ENCODE peak calls at places on chromosomes 12 and 14, in six cellular contexts. O is T-helper 2 cell, R is HT1080, P is progenitor cell of endocrine pancreas, C is LoVo, F is fibroblast of pulmonary artery. V is an unnamed sample.

GRCh38 chr14:76191297-76191696 is 39.6 kb downstream of the GPATCH2L start:
- DNase-seq in R (no peak), F (no peak), P (no peak), C (no peak), O (no peak), V (peak; percentile 70)

GRCh38 chr12:104604070-104604994 is 147.6 kb downstream of the CHST11 start:
- DNase-seq in F (peak; percentile 99), O (no peak), R (peak; percentile 98), P (no peak), C (peak; percentile 72), V (peak; percentile 75)

GRCh38 chr12:58416211-58416610 is 474.8 kb downstream of the ATP23 start:
- DNase-seq in C (no peak), R (peak; percentile 60), O (no peak), F (peak; percentile 71), P (no peak), V (no peak)

GRCh38 chr12:81727387-81727786 is 31.8 kb downstream of the PPFIA2 start:
- DNase-seq in O (no peak), F (no peak), R (no peak), C (no peak), P (no peak), V (no peak)

GRCh38 chr12:46659032-46659703 is 166.6 kb downstream of the SLC38A4 start:
- DNase-seq in C (no peak), P (no peak), F (peak; percentile 22), R (no peak), O (no peak), V (no peak)

GRCh38 chr14:85531594-85532391 is 1.8 kb downstream of the FLRT2 start:
- DNase-seq in O (no peak), P (peak; percentile 15), C (no peak), F (peak; percentile 88), R (peak; percentile 7), V (peak; percentile 69)

GRCh38 chr14:95545769-95546168 is 10.9 kb downstream of the GLRX5 start:
- DNase-seq in R (peak; percentile 90), O (no peak), P (no peak), C (peak; percentile 37), F (peak; percentile 84), V (no peak)

GRCh38 chr12:105204916-105205315 is 31.1 kb downstream of the APPL2 start:
- DNase-seq in R (peak; percentile 87), C (no peak), F (peak; percentile 68), P (no peak), O (no peak), V (no peak)

GRCh38 chr12:7512528-7512927 is 9.0 kb upstream of the CD163 start:
- DNase-seq in F (peak; percentile 46), C (peak; percentile 59), O (no peak), P (no peak), R (peak; percentile 91), V (peak; percentile 2)

GRCh38 chr14:69064596-69064995 is 85.5 kb upstream of the ACTN1 start:
- DNase-seq in R (no peak), C (no peak), P (no peak), O (no peak), F (no peak), V (no peak)

GRCh38 chr14:71244341-71244740 is 337.1 kb downstream of the PCNX1 start:
- DNase-seq in R (no peak), C (no peak), F (peak; percentile 71), O (no peak), P (no peak), V (no peak)

GRCh38 chr12:6167327-6168280 is 32.6 kb upstream of the CD9 start:
- DNase-seq in P (no peak), R (peak; percentile 98), F (peak; percentile 98), O (no peak), C (peak; percentile 86), V (no peak)

GRCh38 chr14:50062438-50063039 is 53.8 kb downstream of the VCPKMT start:
- DNase-seq in P (no peak), C (peak; percentile 69), R (peak; percentile 93), O (no peak), F (peak; percentile 73), V (no peak)

GRCh38 chr12:89701606-89702206 is 6.9 kb downstream of the ATP2B1 start:
- DNase-seq in F (no peak), O (no peak), P (no peak), C (no peak), R (no peak), V (no peak)

GRCh38 chr12:26636710-26637328 is 196.2 kb downstream of the ITPR2 start:
- DNase-seq in C (no peak), P (no peak), F (peak; percentile 73), O (no peak), R (peak; percentile 78), V (no peak)

GRCh38 chr14:99789581-99789980 is 3.6 kb upstream of the EML1 start:
- DNase-seq in C (no peak), P (no peak), F (no peak), R (no peak), O (no peak), V (no peak)

GRCh38 chr14:71320734-71321555 is 413.7 kb downstream of the PCNX1 start:
- DNase-seq in P (peak; percentile 46), F (peak; percentile 67), R (peak; percentile 28), C (peak; percentile 49), O (peak; percentile 34), V (peak; percentile 54)

GRCh38 chr14:49687942-49688700 is at the start of gene POLE2:
- DNase-seq in O (peak; percentile 50), C (peak; percentile 83), F (peak; percentile 67), P (peak; percentile 67), R (peak; percentile 44), V (peak; percentile 76)

GRCh38 chr12:124434951-124435805 is 132.2 kb downstream of the NCOR2 start:
- DNase-seq in R (no peak), O (no peak), C (no peak), P (no peak), F (no peak), V (no peak)

GRCh38 chr12:559907-560455 is 100.2 kb downstream of the B4GALNT3 start:
- DNase-seq in F (no peak), P (no peak), O (no peak), C (no peak), R (no peak), V (peak; percentile 57)

GRCh38 chr12:124720019-124720686 is 143.5 kb downstream of the SCARB1 start:
- DNase-seq in R (peak; percentile 68), F (peak; percentile 76), P (no peak), O (no peak), C (no peak), V (no peak)

GRCh38 chr14:97218713-97219355 is 421.7 kb downstream of the VRK1 start:
- DNase-seq in R (no peak), F (no peak), C (no peak), O (no peak), P (peak; percentile 28), V (peak; percentile 14)

GRCh38 chr12:29505078-29505477 is 7.6 kb upstream of the OVCH1 start:
- DNase-seq in C (no peak), F (no peak), O (no peak), R (no peak), P (no peak), V (no peak)

GRCh38 chr12:2411586-2412304 is 359.0 kb downstream of the CACNA1C start:
- DNase-seq in P (no peak), R (no peak), C (no peak), F (no peak), O (no peak), V (no peak)

GRCh38 chr12:74977832-74978481 is 231.7 kb downstream of the KCNC2 start:
- DNase-seq in R (no peak), O (no peak), P (no peak), C (no peak), F (no peak), V (no peak)

GRCh38 chr12:31031951-31032335 is 41.7 kb upstream of the DDX11 start:
- DNase-seq in F (no peak), R (no peak), P (peak; percentile 5), O (no peak), C (no peak), V (no peak)

GRCh38 chr12:59803735-59804134 is 207.9 kb downstream of the SLC16A7 start:
- DNase-seq in P (no peak), F (peak; percentile 4), R (peak; percentile 13), C (no peak), O (no peak), V (no peak)

GRCh38 chr14:81164167-81164774 is 56.5 kb downstream of the GTF2A1 start:
- DNase-seq in O (no peak), R (peak; percentile 91), P (no peak), F (peak; percentile 80), C (peak; percentile 43), V (peak; percentile 71)